ENCODE peak calls at places on chromosomes 13 and 19, in nine cellular contexts. One of them, this sample, is unnamed.
A peak's percentile ranks its signal among the peaks of the same experiment; 100 is the strongest.

GRCh38 chr13:113750554-113751399 is 8.2 kb upstream of the TMEM255B start:
- DNase-seq in upper lobe of right lung: no peak
- DNase-seq in CD8-positive, alpha-beta memory T cell: no peak
- DNase-seq in thoracic aorta: no peak
- DNase-seq in psoas muscle: no peak
- DNase-seq in tibial artery: no peak
- DNase-seq in GM12878: no peak
- DNase-seq in heart right ventricle: no peak
- DNase-seq in testis: no peak
- DNase-seq in this sample: no peak

GRCh38 chr13:98549728-98550317 is 27.1 kb downstream of the STK24 start:
- DNase-seq in upper lobe of right lung: no peak
- DNase-seq in CD8-positive, alpha-beta memory T cell: no peak
- DNase-seq in thoracic aorta: no peak
- DNase-seq in psoas muscle: no peak
- DNase-seq in tibial artery: no peak
- DNase-seq in GM12878: no peak
- DNase-seq in heart right ventricle: no peak
- DNase-seq in testis: no peak
- DNase-seq in this sample: no peak

GRCh38 chr19:33392341-33393285 is 19.1 kb downstream of the CEBPG start:
- DNase-seq in upper lobe of right lung: peak; percentile 69
- DNase-seq in CD8-positive, alpha-beta memory T cell: no peak
- DNase-seq in thoracic aorta: no peak
- DNase-seq in psoas muscle: peak; percentile 68
- DNase-seq in tibial artery: peak; percentile 21
- DNase-seq in GM12878: no peak
- DNase-seq in heart right ventricle: no peak
- DNase-seq in testis: peak; percentile 63
- DNase-seq in this sample: peak; percentile 59

GRCh38 chr13:71879129-71879535 is 12.1 kb upstream of the DACH1 start:
- DNase-seq in upper lobe of right lung: no peak
- DNase-seq in CD8-positive, alpha-beta memory T cell: no peak
- DNase-seq in thoracic aorta: no peak
- DNase-seq in psoas muscle: no peak
- DNase-seq in tibial artery: no peak
- DNase-seq in GM12878: no peak
- DNase-seq in heart right ventricle: no peak
- DNase-seq in testis: no peak
- DNase-seq in this sample: no peak

GRCh38 chr19:55080121-55080914 is 4.6 kb downstream of the EPS8L1 start:
- DNase-seq in upper lobe of right lung: peak; percentile 91
- DNase-seq in CD8-positive, alpha-beta memory T cell: peak; percentile 48
- DNase-seq in thoracic aorta: no peak
- DNase-seq in psoas muscle: peak; percentile 80
- DNase-seq in tibial artery: no peak
- DNase-seq in GM12878: no peak
- DNase-seq in heart right ventricle: peak; percentile 75
- DNase-seq in testis: peak; percentile 73
- DNase-seq in this sample: peak; percentile 48

GRCh38 chr13:38582133-38582532 is 104.7 kb upstream of the FREM2 start:
- DNase-seq in upper lobe of right lung: no peak
- DNase-seq in CD8-positive, alpha-beta memory T cell: no peak
- DNase-seq in thoracic aorta: no peak
- DNase-seq in psoas muscle: no peak
- DNase-seq in tibial artery: no peak
- DNase-seq in GM12878: no peak
- DNase-seq in heart right ventricle: no peak
- DNase-seq in testis: peak; percentile 24
- DNase-seq in this sample: no peak

GRCh38 chr19:22832031-22832762 is at the start of gene ZNF723:
- DNase-seq in upper lobe of right lung: no peak
- DNase-seq in CD8-positive, alpha-beta memory T cell: no peak
- DNase-seq in thoracic aorta: no peak
- DNase-seq in psoas muscle: no peak
- DNase-seq in tibial artery: no peak
- DNase-seq in GM12878: no peak
- DNase-seq in heart right ventricle: no peak
- DNase-seq in testis: peak; percentile 90
- DNase-seq in this sample: no peak

GRCh38 chr19:19579533-19580361 is 38.7 kb downstream of the PBX4 start:
- DNase-seq in upper lobe of right lung: no peak
- DNase-seq in CD8-positive, alpha-beta memory T cell: no peak
- DNase-seq in thoracic aorta: no peak
- DNase-seq in psoas muscle: no peak
- DNase-seq in tibial artery: no peak
- DNase-seq in GM12878: no peak
- DNase-seq in heart right ventricle: no peak
- DNase-seq in testis: no peak
- DNase-seq in this sample: no peak

GRCh38 chr19:6590458-6591319 is at the start of gene CD70:
- DNase-seq in upper lobe of right lung: no peak
- DNase-seq in CD8-positive, alpha-beta memory T cell: peak; percentile 28
- DNase-seq in thoracic aorta: no peak
- DNase-seq in psoas muscle: no peak
- DNase-seq in tibial artery: no peak
- DNase-seq in GM12878: peak; percentile 88
- DNase-seq in heart right ventricle: no peak
- DNase-seq in testis: no peak
- DNase-seq in this sample: no peak

GRCh38 chr13:83753912-83754624 is 128.2 kb downstream of the SLITRK1 start:
- DNase-seq in upper lobe of right lung: no peak
- DNase-seq in CD8-positive, alpha-beta memory T cell: no peak
- DNase-seq in thoracic aorta: no peak
- DNase-seq in psoas muscle: no peak
- DNase-seq in tibial artery: no peak
- DNase-seq in GM12878: no peak
- DNase-seq in heart right ventricle: no peak
- DNase-seq in testis: no peak
- DNase-seq in this sample: no peak

GRCh38 chr13:76512676-76513277 is 373.4 kb downstream of the KCTD12 start:
- DNase-seq in upper lobe of right lung: no peak
- DNase-seq in CD8-positive, alpha-beta memory T cell: no peak
- DNase-seq in thoracic aorta: no peak
- DNase-seq in psoas muscle: no peak
- DNase-seq in tibial artery: no peak
- DNase-seq in GM12878: no peak
- DNase-seq in heart right ventricle: no peak
- DNase-seq in testis: no peak
- DNase-seq in this sample: no peak

GRCh38 chr13:29640665-29641064 is 45.2 kb upstream of the SLC7A1 start:
- DNase-seq in upper lobe of right lung: no peak
- DNase-seq in CD8-positive, alpha-beta memory T cell: no peak
- DNase-seq in thoracic aorta: no peak
- DNase-seq in psoas muscle: no peak
- DNase-seq in tibial artery: no peak
- DNase-seq in GM12878: no peak
- DNase-seq in heart right ventricle: no peak
- DNase-seq in testis: no peak
- DNase-seq in this sample: no peak

GRCh38 chr19:32104465-32105235 is 240.8 kb upstream of the ZNF507 start:
- DNase-seq in upper lobe of right lung: no peak
- DNase-seq in CD8-positive, alpha-beta memory T cell: no peak
- DNase-seq in thoracic aorta: no peak
- DNase-seq in psoas muscle: no peak
- DNase-seq in tibial artery: no peak
- DNase-seq in GM12878: no peak
- DNase-seq in heart right ventricle: no peak
- DNase-seq in testis: no peak
- DNase-seq in this sample: no peak

GRCh38 chr13:30898721-30899188 is 7.3 kb upstream of the MEDAG start:
- DNase-seq in upper lobe of right lung: no peak
- DNase-seq in CD8-positive, alpha-beta memory T cell: no peak
- DNase-seq in thoracic aorta: peak; percentile 48
- DNase-seq in psoas muscle: no peak
- DNase-seq in tibial artery: peak; percentile 73
- DNase-seq in GM12878: no peak
- DNase-seq in heart right ventricle: no peak
- DNase-seq in testis: no peak
- DNase-seq in this sample: no peak

GRCh38 chr19:15315101-15315500 is 17.2 kb downstream of the BRD4 start:
- DNase-seq in upper lobe of right lung: peak; percentile 2
- DNase-seq in CD8-positive, alpha-beta memory T cell: no peak
- DNase-seq in thoracic aorta: no peak
- DNase-seq in psoas muscle: no peak
- DNase-seq in tibial artery: no peak
- DNase-seq in GM12878: no peak
- DNase-seq in heart right ventricle: no peak
- DNase-seq in testis: no peak
- DNase-seq in this sample: no peak

GRCh38 chr13:29743229-29743786 is 107.1 kb downstream of the UBL3 start:
- DNase-seq in upper lobe of right lung: no peak
- DNase-seq in CD8-positive, alpha-beta memory T cell: no peak
- DNase-seq in thoracic aorta: no peak
- DNase-seq in psoas muscle: peak; percentile 80
- DNase-seq in tibial artery: peak; percentile 65
- DNase-seq in GM12878: no peak
- DNase-seq in heart right ventricle: peak; percentile 22
- DNase-seq in testis: peak; percentile 72
- DNase-seq in this sample: no peak

GRCh38 chr13:73138967-73139491 is 80.2 kb downstream of the KLF5 start:
- DNase-seq in upper lobe of right lung: no peak
- DNase-seq in CD8-positive, alpha-beta memory T cell: no peak
- DNase-seq in thoracic aorta: no peak
- DNase-seq in psoas muscle: no peak
- DNase-seq in tibial artery: no peak
- DNase-seq in GM12878: no peak
- DNase-seq in heart right ventricle: no peak
- DNase-seq in testis: no peak
- DNase-seq in this sample: no peak

GRCh38 chr19:44735011-44735410 is 13.5 kb upstream of the BCL3 start:
- DNase-seq in upper lobe of right lung: no peak
- DNase-seq in CD8-positive, alpha-beta memory T cell: no peak
- DNase-seq in thoracic aorta: no peak
- DNase-seq in psoas muscle: no peak
- DNase-seq in tibial artery: no peak
- DNase-seq in GM12878: no peak
- DNase-seq in heart right ventricle: no peak
- DNase-seq in testis: no peak
- DNase-seq in this sample: no peak

GRCh38 chr19:40512473-40513344 is 45.9 kb downstream of the SPTBN4 start:
- DNase-seq in upper lobe of right lung: no peak
- DNase-seq in CD8-positive, alpha-beta memory T cell: no peak
- DNase-seq in thoracic aorta: no peak
- DNase-seq in psoas muscle: no peak
- DNase-seq in tibial artery: no peak
- DNase-seq in GM12878: no peak
- DNase-seq in heart right ventricle: no peak
- DNase-seq in testis: peak; percentile 32
- DNase-seq in this sample: peak; percentile 27
- H3K27ac ChIP-seq in upper lobe of right lung: no peak overlapping the region
- H3K27ac ChIP-seq in CD8-positive, alpha-beta memory T cell: no peak overlapping the region
- H3K27ac ChIP-seq in thoracic aorta: no peak overlapping the region
- H3K27ac ChIP-seq in psoas muscle: no peak overlapping the region
- H3K27ac ChIP-seq in tibial artery: no peak overlapping the region
- H3K27ac ChIP-seq in GM12878: no peak overlapping the region
- H3K27ac ChIP-seq in heart right ventricle: no peak overlapping the region
- H3K27ac ChIP-seq in testis: no peak overlapping the region
- H3K27ac ChIP-seq in this sample: no peak overlapping the region

GRCh38 chr13:88552966-88553365 is 881.8 kb downstream of the SLITRK5 start:
- DNase-seq in upper lobe of right lung: no peak
- DNase-seq in CD8-positive, alpha-beta memory T cell: no peak
- DNase-seq in thoracic aorta: no peak
- DNase-seq in psoas muscle: no peak
- DNase-seq in tibial artery: no peak
- DNase-seq in GM12878: no peak
- DNase-seq in heart right ventricle: no peak
- DNase-seq in testis: no peak
- DNase-seq in this sample: no peak
- H3K27ac ChIP-seq in upper lobe of right lung: no peak overlapping the region
- H3K27ac ChIP-seq in CD8-positive, alpha-beta memory T cell: no peak overlapping the region
- H3K27ac ChIP-seq in thoracic aorta: no peak overlapping the region
- H3K27ac ChIP-seq in psoas muscle: no peak overlapping the region
- H3K27ac ChIP-seq in tibial artery: no peak overlapping the region
- H3K27ac ChIP-seq in GM12878: no peak overlapping the region
- H3K27ac ChIP-seq in heart right ventricle: no peak overlapping the region
- H3K27ac ChIP-seq in testis: no peak overlapping the region
- H3K27ac ChIP-seq in this sample: no peak overlapping the region

GRCh38 chr13:48542138-48542537 is 9.3 kb upstream of the RCBTB2 start:
- DNase-seq in upper lobe of right lung: no peak
- DNase-seq in CD8-positive, alpha-beta memory T cell: no peak
- DNase-seq in thoracic aorta: no peak
- DNase-seq in psoas muscle: no peak
- DNase-seq in tibial artery: no peak
- DNase-seq in GM12878: no peak
- DNase-seq in heart right ventricle: no peak
- DNase-seq in testis: no peak
- DNase-seq in this sample: no peak
- H3K27ac ChIP-seq in upper lobe of right lung: peak overlapping the region; percentile 43
- H3K27ac ChIP-seq in CD8-positive, alpha-beta memory T cell: no peak overlapping the region
- H3K27ac ChIP-seq in thoracic aorta: no peak overlapping the region
- H3K27ac ChIP-seq in psoas muscle: peak overlapping the region; percentile 70
- H3K27ac ChIP-seq in tibial artery: peak overlapping the region; percentile 52
- H3K27ac ChIP-seq in GM12878: no peak overlapping the region
- H3K27ac ChIP-seq in heart right ventricle: peak overlapping the region; percentile 86
- H3K27ac ChIP-seq in testis: no peak overlapping the region
- H3K27ac ChIP-seq in this sample: peak overlapping the region; percentile 39

GRCh38 chr13:42272776-42273175 is 824 bp downstream of the AKAP11 start:
- DNase-seq in upper lobe of right lung: no peak
- DNase-seq in CD8-positive, alpha-beta memory T cell: peak; percentile 46
- DNase-seq in thoracic aorta: no peak
- DNase-seq in psoas muscle: no peak
- DNase-seq in tibial artery: no peak
- DNase-seq in GM12878: no peak
- DNase-seq in heart right ventricle: no peak
- DNase-seq in testis: no peak
- DNase-seq in this sample: no peak

GRCh38 chr13:42271337-42272114 is 426 bp upstream of the AKAP11 start:
- DNase-seq in upper lobe of right lung: peak; percentile 96
- DNase-seq in CD8-positive, alpha-beta memory T cell: peak; percentile 95
- DNase-seq in thoracic aorta: peak; percentile 88
- DNase-seq in psoas muscle: peak; percentile 96
- DNase-seq in tibial artery: peak; percentile 95
- DNase-seq in GM12878: peak; percentile 94
- DNase-seq in heart right ventricle: peak; percentile 90
- DNase-seq in testis: peak; percentile 97
- DNase-seq in this sample: peak; percentile 90

GRCh38 chr13:42270160-42270856 is 1.6 kb upstream of the AKAP11 start:
- DNase-seq in upper lobe of right lung: no peak
- DNase-seq in CD8-positive, alpha-beta memory T cell: no peak
- DNase-seq in thoracic aorta: no peak
- DNase-seq in psoas muscle: no peak
- DNase-seq in tibial artery: no peak
- DNase-seq in GM12878: no peak
- DNase-seq in heart right ventricle: no peak
- DNase-seq in testis: no peak
- DNase-seq in this sample: no peak

GRCh38 chr13:42272115-42272756 is at the start of gene AKAP11:
- DNase-seq in upper lobe of right lung: peak; percentile 82
- DNase-seq in CD8-positive, alpha-beta memory T cell: peak; percentile 59
- DNase-seq in thoracic aorta: no peak
- DNase-seq in psoas muscle: peak; percentile 72
- DNase-seq in tibial artery: peak; percentile 30
- DNase-seq in GM12878: no peak
- DNase-seq in heart right ventricle: peak; percentile 57
- DNase-seq in testis: peak; percentile 57
- DNase-seq in this sample: peak; percentile 45

DNA sequence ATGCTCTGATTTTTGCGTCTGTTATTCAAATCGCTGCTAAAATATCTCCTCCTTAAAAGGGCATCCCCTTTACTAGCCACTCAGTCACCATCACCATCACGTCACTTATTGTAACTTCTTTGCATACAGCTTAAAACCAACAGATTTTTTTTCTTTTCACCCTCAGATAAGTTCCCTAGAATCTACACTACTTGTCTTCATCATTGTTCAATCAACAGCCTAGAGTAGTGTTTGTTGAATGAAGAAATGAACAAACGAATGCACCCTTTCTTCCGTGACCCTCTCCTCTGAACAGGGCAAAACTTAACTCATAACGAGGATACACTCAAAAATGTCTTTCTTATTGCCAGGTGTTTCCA is 1.1 kb upstream of the AKAP11 start:
- DNase-seq in upper lobe of right lung: no peak
- DNase-seq in CD8-positive, alpha-beta memory T cell: no peak
- DNase-seq in thoracic aorta: no peak
- DNase-seq in psoas muscle: no peak
- DNase-seq in tibial artery: no peak
- DNase-seq in GM12878: no peak
- DNase-seq in heart right ventricle: no peak
- DNase-seq in testis: no peak
- DNase-seq in this sample: no peak
- H3K27ac ChIP-seq in upper lobe of right lung: peak overlapping the region; percentile 91
- H3K27ac ChIP-seq in CD8-positive, alpha-beta memory T cell: peak overlapping the region; percentile 94
- H3K27ac ChIP-seq in thoracic aorta: peak overlapping the region; percentile 75
- H3K27ac ChIP-seq in psoas muscle: peak overlapping the region; percentile 86
- H3K27ac ChIP-seq in tibial artery: peak overlapping the region; percentile 94
- H3K27ac ChIP-seq in GM12878: peak overlapping the region; percentile 77
- H3K27ac ChIP-seq in heart right ventricle: peak overlapping the region; percentile 89
- H3K27ac ChIP-seq in testis: peak overlapping the region; percentile 95
- H3K27ac ChIP-seq in this sample: peak overlapping the region; percentile 94

This sample was measured in stomach.